ENCODE peak calls at places on chromosomes 3 and 15, in five cellular contexts. T is SK-N-SH, D is HepG2, E is NT2/D1, V is right cardiac atrium. Q is an unnamed sample.

GRCh38 chr3:178532414-178532813 is 3.8 kb upstream of the KCNMB2 start:
- DNase-seq in D (no peak), E (no peak), V (no peak), T (no peak), Q (no peak)

GRCh38 chr3:134846084-134846483 is 51.0 kb downstream of the EPHB1 start:
- DNase-seq in V (no peak), T (no peak), D (no peak), E (no peak), Q (no peak)

GRCh38 chr15:95247068-95247984 is 1016.0 kb downstream of the MCTP2 start:
- DNase-seq in V (no peak), E (no peak), T (no peak), D (peak), Q (no peak)

GRCh38 chr3:71087109-71088018 is 496.2 kb downstream of the FOXP1 start:
- DNase-seq in V (no peak), D (peak), T (no peak), E (no peak), Q (peak)

GRCh38 chr3:40780341-40780800 is 255.6 kb downstream of the ZNF621 start:
- DNase-seq in T (no peak), E (no peak), D (peak), V (peak), Q (no peak)

GRCh38 chr3:183576487-183577107 is 21.1 kb upstream of the KLHL6 start:
- DNase-seq in E (peak), T (no peak), V (no peak), D (no peak), Q (no peak)

GRCh38 chr3:138356666-138357409 is 8.5 kb downstream of the MRAS start:
- DNase-seq in D (no peak), V (peak), E (no peak), T (no peak), Q (no peak)

GRCh38 chr3:73046195-73046594 is 15.3 kb upstream of the EBLN2 start:
- DNase-seq in D (peak), V (no peak), T (no peak), E (no peak), Q (no peak)

GRCh38 chr3:156816091-156816793 is 9.9 kb upstream of the LEKR1 start:
- DNase-seq in E (no peak), T (no peak), V (peak), D (no peak), Q (peak)

GRCh38 chr15:66766282-66767228 is 64.5 kb downstream of the SMAD6 start:
- DNase-seq in T (no peak), E (no peak), D (no peak), V (no peak), Q (no peak)

GRCh38 chr3:194607592-194608386 is 25.4 kb downstream of the TMEM44 start:
- DNase-seq in V (no peak), D (no peak), T (no peak), E (no peak), Q (no peak)

GRCh38 chr3:114313426-114313825 is 19.6 kb downstream of the TIGIT start:
- DNase-seq in V (no peak), D (no peak), E (no peak), T (no peak), Q (no peak)

GRCh38 chr3:152269423-152270144 is 855 bp downstream of the MBNL1 start:
- DNase-seq in D (peak), V (peak), T (peak), E (no peak), Q (peak)

GRCh38 chr3:152272771-152273242 is 4.1 kb downstream of the MBNL1 start:
- DNase-seq in D (no peak), V (no peak), E (no peak), T (no peak), Q (no peak)

GRCh38 chr3:152271465-152272035 is 2.8 kb downstream of the MBNL1 start:
- DNase-seq in V (no peak), E (no peak), T (no peak), D (no peak), Q (no peak)

GRCh38 chr3:152270145-152270870 is 1.6 kb downstream of the MBNL1 start:
- DNase-seq in D (peak), E (no peak), V (no peak), T (peak), Q (no peak)

DNA sequence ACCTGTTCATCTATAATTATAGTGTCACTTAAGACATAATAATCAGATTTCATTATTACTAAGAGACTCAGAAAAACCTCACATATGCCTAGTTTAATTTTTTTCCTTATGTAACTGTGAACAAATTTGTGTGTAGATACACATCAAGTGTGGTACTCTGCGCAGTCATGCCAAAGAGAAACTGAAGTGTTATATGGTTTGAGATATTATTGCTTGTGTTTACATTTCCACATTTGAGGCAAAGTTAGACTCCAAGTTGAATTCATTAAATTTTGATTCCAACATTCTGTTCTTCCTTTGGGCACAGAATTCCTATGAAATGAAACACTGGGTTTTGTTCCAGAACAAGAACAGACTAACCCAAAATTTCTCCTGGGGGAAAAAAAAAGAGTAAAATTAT is 2.2 kb downstream of the MBNL1 start:
- DNase-seq in D (no peak), T (no peak), V (no peak), E (no peak), Q (no peak)
- H3K4me3 ChIP-seq in D (peak), T (peak), V (peak), E (no peak), Q (peak)

GRCh38 chr3:25571285-25571684 is 93.4 kb downstream of the TOP2B start:
- DNase-seq in E (no peak), D (no peak), T (no peak), V (no peak), Q (no peak)
- H3K4me3 ChIP-seq in E (no peak), D (no peak), T (no peak), V (no peak), Q (no peak)

GRCh38 chr3:107429330-107430181 is 52.3 kb downstream of the CCDC54 start:
- DNase-seq in E (peak), V (peak), D (peak), T (peak), Q (peak)

GRCh38 chr3:107430214-107431047 is 53.2 kb downstream of the CCDC54 start:
- DNase-seq in V (no peak), D (no peak), T (peak), E (no peak), Q (peak)

GRCh38 chr3:107428051-107428858 is 51.0 kb downstream of the CCDC54 start:
- DNase-seq in D (no peak), T (no peak), V (no peak), E (no peak), Q (no peak)

GRCh38 chr3:107425033-107425432 is 47.8 kb downstream of the CCDC54 start:
- DNase-seq in D (no peak), V (no peak), T (no peak), E (no peak), Q (no peak)

DNA sequence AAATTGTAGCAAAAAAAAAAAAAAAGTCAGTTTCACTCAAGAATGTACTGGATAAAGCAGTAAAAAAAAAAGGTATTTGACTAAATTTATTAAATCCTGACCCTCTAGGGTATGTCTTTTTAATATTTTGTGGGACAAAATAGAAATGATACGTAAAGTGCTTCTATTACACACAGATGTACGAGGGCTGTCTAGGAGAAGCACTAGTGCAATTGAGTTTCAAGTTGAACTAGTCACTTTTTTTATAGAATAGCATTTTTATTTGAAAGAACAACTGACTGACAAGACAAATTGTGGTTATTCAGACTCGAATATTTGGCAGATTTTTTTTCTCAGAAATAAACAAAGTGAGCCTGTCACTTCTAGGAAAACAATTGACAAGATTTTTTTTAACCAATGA is 49.0 kb downstream of the CCDC54 start:
- DNase-seq in V (no peak), D (no peak), E (no peak), T (no peak), Q (no peak)
- H3K4me3 ChIP-seq in V (no peak), D (no peak), E (no peak), T (no peak), Q (no peak)

DNA sequence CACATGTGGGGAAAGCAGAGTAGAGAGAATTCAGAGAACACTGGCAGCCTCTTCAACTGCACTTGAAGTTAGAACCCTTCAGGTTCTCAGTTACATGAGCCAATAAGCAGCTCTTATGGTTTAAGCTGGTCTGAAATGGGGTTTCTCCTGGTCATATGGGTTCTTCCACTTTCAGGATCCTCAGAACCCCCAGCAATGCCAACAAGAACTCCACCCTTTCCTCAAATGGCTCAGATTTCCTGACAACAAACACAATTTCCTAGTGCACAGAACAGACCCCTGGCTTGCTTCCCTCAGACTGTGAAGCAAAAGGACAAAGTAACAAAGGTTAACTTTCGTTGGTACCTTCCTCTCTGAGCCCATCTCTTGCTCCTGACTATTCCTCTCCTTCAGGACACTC is 23.9 kb upstream of the FRMD4B start:
- DNase-seq in T (no peak), V (no peak), E (no peak), D (no peak), Q (no peak)
- H3K4me3 ChIP-seq in T (no peak), V (no peak), E (no peak), D (no peak), Q (no peak)

DNA sequence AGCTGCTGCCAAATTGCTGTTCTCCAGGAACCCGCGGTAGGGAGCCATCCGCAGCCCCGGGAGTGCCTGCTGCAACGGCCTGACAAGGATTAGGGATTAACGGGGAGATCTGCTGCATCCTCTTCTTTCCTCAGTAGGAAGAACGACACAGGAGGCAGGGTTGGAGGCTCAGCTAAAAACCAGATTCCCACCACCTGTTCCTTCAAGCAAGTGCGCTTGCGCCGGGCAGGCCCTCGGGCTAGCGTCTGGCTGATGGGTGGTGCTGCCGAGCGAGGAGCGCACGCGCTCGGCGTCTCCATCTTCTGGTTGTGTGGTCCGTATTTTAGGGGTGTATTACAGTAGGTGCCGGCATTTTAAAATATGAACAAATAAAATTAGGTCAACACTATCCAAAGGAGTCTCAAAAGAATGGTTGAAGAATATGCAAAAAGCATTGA is 25.4 kb upstream of the SLC25A26 start:
- DNase-seq in D (no peak), T (peak), E (no peak), V (peak), Q (no peak)
- H3K4me3 ChIP-seq in D (no peak), T (peak), E (no peak), V (peak), Q (no peak)

Q was measured in naive thymus-derived CD4-positive, alpha-beta T cell.